ENCODE peak calls at places on chromosomes 12 and 14, in seven cellular contexts. Q, A, R, J, X, C and V are unnamed samples.

GRCh38 chr12:75979181-75979580 is 52.4 kb downstream of the PHLDA1 start:
- DNase-seq in Q (no peak), A (no peak), R (no peak), J (peak; percentile 80), X (peak; percentile 67), C (peak; percentile 83), V (peak; percentile 27)

GRCh38 chr12:112015938-112016337 is 2.7 kb downstream of the ERP29 start:
- DNase-seq in Q (no peak), A (no peak), R (no peak), J (no peak), X (no peak), C (no peak), V (no peak)

GRCh38 chr12:5809586-5809985 is 135.5 kb downstream of the ANO2 start:
- DNase-seq in Q (no peak), A (no peak), R (no peak), J (no peak), X (no peak), C (no peak), V (no peak)

GRCh38 chr14:102870994-102871831 is 51.2 kb upstream of the AMN start:
- DNase-seq in Q (no peak), A (no peak), R (no peak), J (no peak), X (no peak), C (no peak), V (no peak)

GRCh38 chr14:73718742-73719251 is 4.6 kb upstream of the PNMA1 start:
- DNase-seq in Q (peak; percentile 38), A (no peak), R (no peak), J (no peak), X (no peak), C (no peak), V (no peak)

GRCh38 chr12:122868471-122869177 is 27.3 kb downstream of the VPS37B start:
- DNase-seq in Q (no peak), A (no peak), R (no peak), J (no peak), X (no peak), C (no peak), V (no peak)

GRCh38 chr12:52298677-52299076 is 7.3 kb upstream of the KRT81 start:
- DNase-seq in Q (no peak), A (no peak), R (no peak), J (no peak), X (no peak), C (no peak), V (no peak)

GRCh38 chr12:58342736-58343135 is 401.4 kb downstream of the ATP23 start:
- DNase-seq in Q (no peak), A (no peak), R (no peak), J (no peak), X (no peak), C (no peak), V (no peak)

GRCh38 chr14:94355191-94355794 is 32.2 kb upstream of the SERPINA6 start:
- DNase-seq in Q (peak; percentile 9), A (no peak), R (no peak), J (peak; percentile 77), X (no peak), C (peak; percentile 66), V (no peak)

GRCh38 chr14:75250800-75251199 is 27.8 kb upstream of the FOS start:
- DNase-seq in Q (no peak), A (no peak), R (no peak), J (no peak), X (no peak), C (no peak), V (no peak)

GRCh38 chr14:67241416-67242362 is at the start of gene PALS1:
- DNase-seq in Q (no peak), A (no peak), R (peak; percentile 15), J (peak; percentile 87), X (no peak), C (peak; percentile 84), V (peak; percentile 48)

GRCh38 chr12:27001663-27002062 is 12.5 kb downstream of the TM7SF3 start:
- DNase-seq in Q (no peak), A (no peak), R (no peak), J (no peak), X (peak; percentile 92), C (no peak), V (no peak)

GRCh38 chr12:112121780-112122565 is 3.4 kb upstream of the TRAFD1 start:
- DNase-seq in Q (peak; percentile 39), A (no peak), R (no peak), J (peak; percentile 89), X (no peak), C (peak; percentile 67), V (no peak)

GRCh38 chr12:52004042-52004648 is 2.6 kb upstream of the TAMALIN start:
- DNase-seq in Q (peak; percentile 58), A (no peak), R (no peak), J (peak; percentile 63), X (peak; percentile 57), C (peak; percentile 40), V (no peak)

GRCh38 chr14:104277416-104278213 is 139.2 kb downstream of the KIF26A start:
- DNase-seq in Q (no peak), A (no peak), R (no peak), J (no peak), X (no peak), C (peak; percentile 1), V (no peak)

GRCh38 chr12:52523825-52524224 is 3.6 kb upstream of the KRT5 start:
- DNase-seq in Q (no peak), A (no peak), R (no peak), J (peak; percentile 80), X (no peak), C (peak; percentile 82), V (no peak)

GRCh38 chr12:45235087-45236025 is 19.5 kb downstream of the ANO6 start:
- DNase-seq in Q (no peak), A (no peak), R (no peak), J (peak; percentile 94), X (peak; percentile 38), C (peak; percentile 86), V (no peak)

GRCh38 chr12:57883057-57883456 is 36.5 kb upstream of the CTDSP2 start:
- DNase-seq in Q (no peak), A (no peak), R (no peak), J (no peak), X (no peak), C (no peak), V (no peak)

GRCh38 chr12:110126557-110126956 is 2.4 kb downstream of the IFT81 start:
- DNase-seq in Q (no peak), A (no peak), R (no peak), J (no peak), X (no peak), C (no peak), V (no peak)

GRCh38 chr12:81888961-81889360 is 129.8 kb upstream of the PPFIA2 start:
- DNase-seq in Q (no peak), A (no peak), R (no peak), J (no peak), X (no peak), C (no peak), V (no peak)